ENCODE peak calls at places on chromosomes 5 and 9, in four cellular contexts. J is stomach, I is SK-N-SH, D is H1. G is an unnamed sample.
A peak's percentile ranks its signal among the peaks of the same experiment; 100 is the strongest.

GRCh38 chr5:173514666-173515065 is 101.8 kb downstream of the BOD1 start:
- DNase-seq in J (no peak), I (no peak), D (peak; percentile 8), G (no peak)

GRCh38 chr5:141772281-141772680 is 90.3 kb upstream of the ARAP3 start:
- DNase-seq in J (no peak), I (no peak), D (no peak), G (no peak)

GRCh38 chr5:154970759-154971158 is 29.9 kb downstream of the MRPL22 start:
- DNase-seq in J (no peak), I (no peak), D (no peak), G (no peak)

GRCh38 chr9:30048396-30048795 is 2336.0 kb upstream of the ACO1 start:
- DNase-seq in J (no peak), I (no peak), D (no peak), G (no peak)

GRCh38 chr9:131799177-131799823 is 59.4 kb upstream of the RAPGEF1 start:
- DNase-seq in J (peak; percentile 47), I (no peak), D (peak; percentile 89), G (peak; percentile 46)

GRCh38 chr5:172867761-172868435 is 33.8 kb downstream of the ERGIC1 start:
- DNase-seq in J (no peak), I (no peak), D (no peak), G (no peak)

GRCh38 chr5:137760294-137761019 is 6.3 kb upstream of the HNRNPA0 start:
- DNase-seq in J (no peak), I (no peak), D (no peak), G (no peak)

GRCh38 chr5:180008433-180008832 is 63.1 kb downstream of the RNF130 start:
- DNase-seq in J (no peak), I (no peak), D (no peak), G (no peak)

GRCh38 chr9:110125207-110125751 is 82.7 kb downstream of the C9orf152 start:
- DNase-seq in J (peak; percentile 86), I (no peak), D (peak; percentile 69), G (peak; percentile 93)

GRCh38 chr5:96963267-96963666 is 27.4 kb downstream of the LNPEP start:
- DNase-seq in J (no peak), I (no peak), D (no peak), G (peak; percentile 27)

GRCh38 chr9:14168381-14168780 is 145.6 kb downstream of the NFIB start:
- DNase-seq in J (no peak), I (no peak), D (no peak), G (no peak)

GRCh38 chr5:72133212-72133990 is 26.1 kb downstream of the MAP1B start:
- DNase-seq in J (no peak), I (no peak), D (no peak), G (no peak)

GRCh38 chr5:31692561-31693221 is 53.8 kb downstream of the PDZD2 start:
- DNase-seq in J (no peak), I (no peak), D (no peak), G (no peak)

GRCh38 chr5:173293817-173294672 is 34.2 kb downstream of the STC2 start:
- DNase-seq in J (peak; percentile 74), I (peak; percentile 76), D (peak; percentile 91), G (peak; percentile 69)

GRCh38 chr9:118331622-118332045 is 627.4 kb downstream of the TLR4 start:
- DNase-seq in J (no peak), I (no peak), D (no peak), G (no peak)

GRCh38 chr5:112514062-112514561 is 95.0 kb upstream of the EPB41L4A start:
- DNase-seq in J (no peak), I (no peak), D (no peak), G (no peak)

GRCh38 chr5:176748967-176749935 is 61.1 kb upstream of the UNC5A start:
- DNase-seq in J (no peak), I (no peak), D (peak; percentile 41), G (no peak)

GRCh38 chr9:19199012-19199411 is 31.5 kb upstream of the DENND4C start:
- DNase-seq in J (no peak), I (peak; percentile 19), D (no peak), G (no peak)

GRCh38 chr5:135203593-135204036 is 169.6 kb upstream of the PITX1 start:
- DNase-seq in J (no peak), I (no peak), D (no peak), G (no peak)

GRCh38 chr9:78029601-78030552 is 1.7 kb downstream of the GNAQ start:
- DNase-seq in J (no peak), I (no peak), D (no peak), G (peak; percentile 14)

GRCh38 chr5:880816-881550 is 11.6 kb downstream of the BRD9 start:
- DNase-seq in J (no peak), I (no peak), D (no peak), G (no peak)

GRCh38 chr5:171600736-171601265 is 181.4 kb downstream of the FGF18 start:
- DNase-seq in J (no peak), I (no peak), D (no peak), G (no peak)

GRCh38 chr9:89185980-89186379 is 7.4 kb upstream of the SHC3 start:
- DNase-seq in J (no peak), I (no peak), D (no peak), G (no peak)

GRCh38 chr5:151213803-151214613 is 9.9 kb downstream of the CCDC69 start:
- DNase-seq in J (peak; percentile 72), I (no peak), D (peak; percentile 58), G (peak; percentile 86)

GRCh38 chr5:181127456-181127855 is 3.5 kb downstream of the OR2V1 start:
- DNase-seq in J (no peak), I (no peak), D (no peak), G (no peak)

GRCh38 chr9:123349691-123350480 is 6.1 kb upstream of the CRB2 start:
- DNase-seq in J (peak; percentile 47), I (peak; percentile 90), D (peak; percentile 91), G (peak; percentile 58)

GRCh38 chr5:151811593-151812321 is 40.0 kb downstream of the G3BP1 start:
- DNase-seq in J (no peak), I (no peak), D (no peak), G (no peak)

GRCh38 chr9:110444911-110445310 is 107.2 kb upstream of the TXNDC8 start:
- DNase-seq in J (no peak), I (no peak), D (no peak), G (no peak)

GRCh38 chr5:82364497-82364896 is 86.3 kb upstream of the RPS23 start:
- DNase-seq in J (no peak), I (peak; percentile 33), D (no peak), G (no peak)

DNA sequence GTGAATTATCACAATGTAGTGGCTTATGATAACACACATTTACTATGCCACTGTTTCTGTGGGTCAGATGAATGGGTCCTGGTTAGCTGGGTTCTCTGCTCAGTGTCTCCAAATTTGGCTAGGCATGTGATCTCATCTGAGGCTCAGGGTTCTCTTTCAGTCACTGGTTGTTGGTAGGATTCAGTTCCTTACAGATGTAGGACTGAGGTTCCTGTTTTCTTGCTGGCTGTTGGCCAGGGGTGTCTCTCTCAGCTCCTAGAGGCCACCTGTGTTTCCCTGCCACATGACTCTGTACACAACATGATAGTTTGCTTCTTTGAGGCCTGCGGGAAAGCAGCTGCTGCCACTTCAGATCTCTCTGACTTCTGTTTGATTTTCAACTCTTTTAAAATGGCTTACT is 7.1 kb downstream of the NFX1 start:
- DNase-seq in J (peak; percentile 62), I (no peak), D (no peak), G (peak; percentile 80)
- TF ChIP-seq POLR2AphosphoS5 in J (no peak), I (no peak), D (no peak), G (peak; percentile 9)

GRCh38 chr9:108933641-108934322 is at the start of gene ELP1:
- DNase-seq in J (peak; percentile 92), I (peak; percentile 94), D (peak; percentile 91), G (peak; percentile 95)
- TF ChIP-seq EP300 in J (no peak), I (no peak), D (no peak), G (no peak)

GRCh38 chr9:2053883-2054845 is 39.0 kb downstream of the SMARCA2 start:
- DNase-seq in J (peak; percentile 33), I (no peak), D (no peak), G (peak; percentile 52)
- TF ChIP-seq POLR2AphosphoS5 in J (peak; percentile 68), I (no peak), D (no peak), G (no peak)

DNA sequence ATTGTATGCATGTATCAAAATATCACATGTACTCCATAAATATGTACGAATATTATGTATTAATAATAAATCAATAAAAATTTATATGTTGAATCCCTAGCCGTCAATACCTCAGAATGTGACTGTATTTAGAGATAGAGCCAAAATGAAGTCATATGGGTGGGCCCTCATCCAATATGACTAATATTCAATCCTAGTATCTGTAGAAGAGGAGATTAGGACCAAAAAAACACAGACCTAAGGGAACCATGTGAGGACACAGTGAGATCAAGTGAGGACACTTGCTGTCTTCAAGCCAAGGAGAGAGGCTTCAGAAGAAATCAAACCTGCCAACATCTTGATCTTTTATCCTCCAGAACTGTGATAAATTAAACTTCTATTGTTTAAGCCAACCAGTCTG is 3.7 kb upstream of the AMACR start:
- DNase-seq in J (no peak), I (no peak), D (no peak), G (no peak)
- TF ChIP-seq EP300 in J (no peak), I (no peak), D (no peak), G (no peak)

GRCh38 chr9:17509698-17510097 is 69.2 kb upstream of the SH3GL2 start:
- DNase-seq in J (no peak), I (no peak), D (no peak), G (no peak)
- TF ChIP-seq POLR2AphosphoS5 in J (no peak), I (no peak), D (no peak), G (no peak)

DNA sequence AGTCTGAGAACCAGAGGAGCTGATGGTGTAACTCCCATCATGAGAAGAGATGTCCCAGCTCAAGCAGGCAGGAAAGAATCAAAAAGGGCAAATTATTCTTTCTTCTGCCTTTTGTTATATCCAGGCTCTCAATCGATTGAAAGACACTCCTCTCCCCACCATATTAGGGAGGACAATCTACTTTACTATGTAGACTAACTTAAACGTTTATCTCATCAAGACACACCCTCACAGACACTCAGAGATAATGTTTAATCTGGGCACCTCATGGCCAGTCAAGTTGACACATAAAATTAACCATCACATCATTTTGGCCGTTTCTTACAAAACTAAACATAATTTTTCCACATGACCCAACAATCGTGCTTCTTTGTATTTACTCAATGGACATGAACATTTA is 534.3 kb upstream of the RORB start:
- DNase-seq in J (no peak), I (no peak), D (no peak), G (no peak)
- TF ChIP-seq EP300 in J (no peak), I (no peak), D (no peak), G (no peak)

G was measured in transverse colon.